ENCODE peak calls at places on chromosome 15, in four cellular contexts. G is astrocyte of the spinal cord; O is activated CD4-positive, CD25-positive, alpha-beta regulatory T cell; A is Calu3. V is an unnamed sample.

GRCh38 chr15:68439506-68439905 is 7.5 kb upstream of the ITGA11 start:
- DNase-seq in A (no peak), G (no peak), O (no peak), V (no peak)

GRCh38 chr15:74158855-74159650 is 14.5 kb upstream of the ISLR start:
- DNase-seq in G (no peak), A (no peak), O (no peak), V (no peak)

GRCh38 chr15:26882112-26882511 is 15.2 kb downstream of the GABRA5 start:
- DNase-seq in G (no peak), A (no peak), O (no peak), V (no peak)

GRCh38 chr15:60590935-60591490 is 112.1 kb upstream of the ICE2 start:
- DNase-seq in G (peak), O (no peak), A (peak), V (peak)

GRCh38 chr15:73130830-73131229 is 78.6 kb downstream of the NEO1 start:
- DNase-seq in O (no peak), G (no peak), A (no peak), V (no peak)

GRCh38 chr15:62887113-62887570 is 155.4 kb upstream of the TPM1 start:
- DNase-seq in G (peak), O (no peak), A (no peak), V (no peak)

GRCh38 chr15:35874260-35874905 is 328.4 kb upstream of the DPH6 start:
- DNase-seq in A (no peak), O (no peak), G (peak), V (no peak)

GRCh38 chr15:67746022-67746421 is 79.3 kb upstream of the SKOR1 start:
- DNase-seq in G (no peak), O (no peak), A (no peak), V (no peak)

GRCh38 chr15:82647835-82648256 is 683 bp upstream of the CPEB1 start:
- DNase-seq in O (no peak), A (peak), G (no peak), V (no peak)

GRCh38 chr15:51341366-51342248 is at the start of gene GLDN:
- DNase-seq in G (no peak), O (no peak), A (peak), V (peak)

GRCh38 chr15:63436872-63437375 is 55.3 kb upstream of the CA12 start:
- DNase-seq in A (peak), O (no peak), G (peak), V (peak)

GRCh38 chr15:99453646-99454045 is 112.1 kb upstream of the MEF2A start:
- DNase-seq in G (no peak), O (no peak), A (no peak), V (peak)

GRCh38 chr15:61651267-61651666 is 409.0 kb downstream of the VPS13C start:
- DNase-seq in O (no peak), A (no peak), G (peak), V (no peak)

GRCh38 chr15:57510647-57511046 is 81.1 kb upstream of the MYZAP start:
- DNase-seq in A (no peak), O (no peak), G (peak), V (peak)

GRCh38 chr15:78211189-78211921 is 23.0 kb downstream of the ACSBG1 start:
- DNase-seq in A (no peak), G (no peak), O (no peak), V (no peak)

GRCh38 chr15:39028069-39028468 is 463.5 kb upstream of the RASGRP1 start:
- DNase-seq in O (no peak), A (peak), G (peak), V (no peak)

GRCh38 chr15:65355173-65355982 is 22.4 kb downstream of the IGDCC3 start:
- DNase-seq in O (no peak), G (no peak), A (no peak), V (no peak)

GRCh38 chr15:85624241-85624855 is 170.4 kb downstream of the KLHL25 start:
- DNase-seq in O (no peak), G (no peak), A (no peak), V (peak)

GRCh38 chr15:92886229-92886628 is 13.9 kb upstream of the CHD2 start:
- DNase-seq in O (no peak), G (peak), A (no peak), V (no peak)

GRCh38 chr15:93036922-93037321 is 52.1 kb downstream of the RGMA start:
- DNase-seq in G (no peak), A (no peak), O (no peak), V (no peak)